ENCODE peak calls at places on chromosomes 6 and 20, in five cellular contexts. V is amygdala; P is activated gamma-delta T cell treated with anti-CD3 and anti-CD28 coated beads, Interleukin-2, amount 50 U/mL, for 16 hours; Z is RWPE1; S is CD4-positive, alpha-beta memory T cell. N is an unnamed sample.

GRCh38 chr6:24910850-24911712 is 24.7 kb downstream of the RIPOR2 start:
- DNase-seq in V (no peak), P (peak; percentile 26), Z (no peak), S (no peak), N (peak; percentile 94)

GRCh38 chr20:14282140-14282539 is 55.3 kb downstream of the FLRT3 start:
- DNase-seq in V (no peak), P (no peak), Z (no peak), S (no peak), N (no peak)

GRCh38 chr6:25340854-25341552 is 61.8 kb downstream of the CARMIL1 start:
- DNase-seq in V (no peak), P (no peak), Z (no peak), S (no peak), N (no peak)

GRCh38 chr6:36280467-36280866 is 10.6 kb downstream of the PNPLA1 start:
- DNase-seq in V (no peak), P (no peak), Z (no peak), S (no peak), N (no peak)

GRCh38 chr20:13286600-13286999 is 65.5 kb downstream of the ISM1 start:
- DNase-seq in V (no peak), P (no peak), Z (peak; percentile 90), S (no peak), N (no peak)

GRCh38 chr6:112682088-112682487 is 335.0 kb downstream of the RFPL4B start:
- DNase-seq in V (no peak), P (no peak), Z (no peak), S (no peak), N (no peak)

GRCh38 chr6:139990865-139991264 is 616.4 kb upstream of the CITED2 start:
- DNase-seq in V (no peak), P (no peak), Z (no peak), S (no peak), N (no peak)

GRCh38 chr6:155630085-155630484 is 174.4 kb upstream of the NOX3 start:
- DNase-seq in V (no peak), P (no peak), Z (no peak), S (no peak), N (no peak)

GRCh38 chr20:58481541-58482021 is 33.6 kb downstream of the APCDD1L start:
- DNase-seq in V (no peak), P (peak; percentile 12), Z (peak; percentile 71), S (peak; percentile 52), N (no peak)

GRCh38 chr6:155850408-155850841 is 394.8 kb upstream of the NOX3 start:
- DNase-seq in V (no peak), P (no peak), Z (no peak), S (no peak), N (no peak)

GRCh38 chr6:3026811-3027626 is 27.3 kb downstream of the NQO2 start:
- DNase-seq in V (no peak), P (no peak), Z (no peak), S (peak; percentile 67), N (no peak)

GRCh38 chr6:52663120-52663934 is 7.6 kb upstream of the TMEM14A start:
- DNase-seq in V (no peak), P (peak; percentile 27), Z (peak; percentile 64), S (peak; percentile 67), N (peak; percentile 70)

GRCh38 chr20:17680128-17680835 is 1.8 kb downstream of the RRBP1 start:
- DNase-seq in V (no peak), P (no peak), Z (peak; percentile 74), S (no peak), N (no peak)

GRCh38 chr6:470901-471448 is 79.4 kb downstream of the IRF4 start:
- DNase-seq in V (no peak), P (no peak), Z (no peak), S (no peak), N (no peak)

GRCh38 chr6:134657751-134658522 is 292.0 kb downstream of the ALDH8A1 start:
- DNase-seq in V (no peak), P (no peak), Z (peak; percentile 55), S (no peak), N (no peak)

GRCh38 chr20:44070139-44070900 is 116.7 kb downstream of the JPH2 start:
- DNase-seq in V (no peak), P (no peak), Z (no peak), S (peak; percentile 78), N (no peak)

GRCh38 chr20:50919567-50919966 is 11.7 kb downstream of the ADNP start:
- DNase-seq in V (no peak), P (no peak), Z (peak; percentile 98), S (no peak), N (no peak)

GRCh38 chr20:56750430-56750829 is 121.3 kb downstream of the TFAP2C start:
- DNase-seq in V (no peak), P (no peak), Z (no peak), S (no peak), N (no peak)

GRCh38 chr6:7473805-7474329 is 67.6 kb upstream of the DSP start:
- DNase-seq in V (no peak), P (no peak), Z (no peak), S (no peak), N (no peak)